ENCODE peak calls at places on chromosomes 4 and X, in seven cellular contexts. S, E, B, Q, X, T and U are unnamed samples.

GRCh38 chr4:83074086-83074704 is 39.2 kb downstream of the COPS4 start:
- DNase-seq in S (no peak), E (no peak), B (peak), Q (no peak), X (no peak), T (no peak), U (peak)

GRCh38 chrX:23631136-23631535 is 36.2 kb upstream of the PRDX4 start:
- DNase-seq in S (no peak), E (no peak), B (no peak), Q (no peak), X (no peak), T (no peak), U (no peak)

GRCh38 chr4:165873298-165874071 is 448 bp downstream of the TLL1 start:
- DNase-seq in S (peak), E (peak), B (no peak), Q (peak), X (peak), T (no peak), U (no peak)

GRCh38 chrX:101206471-101206870 is 13.1 kb upstream of the DRP2 start:
- DNase-seq in S (no peak), E (no peak), B (no peak), Q (no peak), X (no peak), T (no peak), U (no peak)

GRCh38 chr4:48405924-48406323 is 64.6 kb downstream of the SLAIN2 start:
- DNase-seq in S (no peak), E (no peak), B (no peak), Q (no peak), X (no peak), T (no peak), U (no peak)

GRCh38 chr4:54440394-54441223 is 211.5 kb downstream of the PDGFRA start:
- DNase-seq in S (no peak), E (no peak), B (no peak), Q (no peak), X (no peak), T (no peak), U (no peak)

GRCh38 chr4:119984998-119985397 is 81.7 kb downstream of the MAD2L1 start:
- DNase-seq in S (no peak), E (no peak), B (no peak), Q (no peak), X (no peak), T (no peak), U (no peak)

GRCh38 chrX:156000361-156000926 is 2.9 kb downstream of the IL9R start:
- DNase-seq in S (no peak), E (peak), B (no peak), Q (no peak), X (no peak), T (no peak), U (no peak)

GRCh38 chr4:47615385-47615784 is 130.3 kb downstream of the ATP10D start:
- DNase-seq in S (no peak), E (no peak), B (no peak), Q (no peak), X (no peak), T (no peak), U (no peak)

GRCh38 chrX:45667666-45668065 is 467.0 kb upstream of the DIPK2B start:
- DNase-seq in S (no peak), E (no peak), B (no peak), Q (no peak), X (no peak), T (no peak), U (no peak)

GRCh38 chr4:14178421-14178820 is 550.9 kb upstream of the BOD1L1 start:
- DNase-seq in S (no peak), E (no peak), B (no peak), Q (no peak), X (no peak), T (no peak), U (no peak)

GRCh38 chr4:83386931-83387897 is 52.6 kb upstream of the HPSE start:
- DNase-seq in S (no peak), E (no peak), B (no peak), Q (no peak), X (no peak), T (no peak), U (no peak)

GRCh38 chrX:2426289-2426882 is 74.4 kb downstream of the DHRSX start:
- DNase-seq in S (no peak), E (no peak), B (no peak), Q (no peak), X (no peak), T (no peak), U (no peak)

GRCh38 chr4:165563851-165564250 is 185.0 kb downstream of the CPE start:
- DNase-seq in S (no peak), E (no peak), B (no peak), Q (no peak), X (no peak), T (no peak), U (no peak)

GRCh38 chrX:68698955-68699354 is 51.5 kb downstream of the STARD8 start:
- DNase-seq in S (no peak), E (no peak), B (no peak), Q (no peak), X (peak), T (no peak), U (no peak)

GRCh38 chrX:31092476-31092875 is 20.6 kb upstream of the FTHL17 start:
- DNase-seq in S (no peak), E (no peak), B (no peak), Q (no peak), X (no peak), T (no peak), U (no peak)

GRCh38 chr4:25350561-25350960 is 26.5 kb upstream of the ANAPC4 start:
- DNase-seq in S (no peak), E (no peak), B (no peak), Q (no peak), X (no peak), T (no peak), U (no peak)

GRCh38 chr4:163415668-163416067 is 57.9 kb downstream of the TKTL2 start:
- DNase-seq in S (no peak), E (no peak), B (no peak), Q (no peak), X (no peak), T (no peak), U (no peak)

GRCh38 chr4:117326091-117326490 is 240.7 kb upstream of the TRAM1L1 start:
- DNase-seq in S (no peak), E (no peak), B (no peak), Q (no peak), X (no peak), T (no peak), U (no peak)

GRCh38 chr4:3599951-3600350 is 67.7 kb upstream of the LRPAP1 start:
- DNase-seq in S (no peak), E (no peak), B (no peak), Q (peak), X (no peak), T (no peak), U (no peak)

GRCh38 chr4:176286728-176287127 is 17.7 kb upstream of the ASB5 start:
- DNase-seq in S (no peak), E (no peak), B (no peak), Q (no peak), X (no peak), T (no peak), U (no peak)

GRCh38 chr4:149102765-149103164 is 660.6 kb upstream of the NR3C2 start:
- DNase-seq in S (no peak), E (no peak), B (no peak), Q (no peak), X (no peak), T (no peak), U (no peak)

GRCh38 chrX:103151799-103152198 is 58.9 kb upstream of the NXF3 start:
- DNase-seq in S (no peak), E (no peak), B (no peak), Q (no peak), X (no peak), T (no peak), U (no peak)

GRCh38 chrX:135556055-135556454 is 35.6 kb downstream of the INTS6L start:
- DNase-seq in S (no peak), E (no peak), B (no peak), Q (no peak), X (no peak), T (no peak), U (no peak)

GRCh38 chr4:3862640-3863420 is 96.6 kb downstream of the ADRA2C start:
- DNase-seq in S (no peak), E (no peak), B (no peak), Q (peak), X (no peak), T (no peak), U (no peak)

GRCh38 chr4:15695240-15695699 is 7.6 kb upstream of the BST1 start:
- DNase-seq in S (no peak), E (no peak), B (no peak), Q (no peak), X (no peak), T (no peak), U (no peak)

GRCh38 chrX:65035451-65035779 is 59.2 kb upstream of the ZC4H2 start:
- DNase-seq in S (peak), E (no peak), B (peak), Q (no peak), X (peak), T (no peak), U (no peak)

GRCh38 chr4:24655326-24655725 is 71.0 kb upstream of the DHX15 start:
- DNase-seq in S (no peak), E (no peak), B (no peak), Q (no peak), X (no peak), T (no peak), U (no peak)

GRCh38 chrX:24702362-24703184 is 8.9 kb downstream of the POLA1 start:
- DNase-seq in S (no peak), E (no peak), B (no peak), Q (no peak), X (no peak), T (no peak), U (no peak)

GRCh38 chr4:163866728-163867313 is 372.3 kb downstream of the TMA16 start:
- DNase-seq in S (no peak), E (no peak), B (no peak), Q (no peak), X (no peak), T (no peak), U (no peak)

GRCh38 chr4:110904435-110905050 is 281.7 kb upstream of the PITX2 start:
- DNase-seq in S (no peak), E (no peak), B (no peak), Q (no peak), X (no peak), T (no peak), U (no peak)

GRCh38 chr4:82745173-82745842 is 53.3 kb downstream of the SCD5 start:
- DNase-seq in S (no peak), E (peak), B (no peak), Q (no peak), X (no peak), T (no peak), U (no peak)

DNA sequence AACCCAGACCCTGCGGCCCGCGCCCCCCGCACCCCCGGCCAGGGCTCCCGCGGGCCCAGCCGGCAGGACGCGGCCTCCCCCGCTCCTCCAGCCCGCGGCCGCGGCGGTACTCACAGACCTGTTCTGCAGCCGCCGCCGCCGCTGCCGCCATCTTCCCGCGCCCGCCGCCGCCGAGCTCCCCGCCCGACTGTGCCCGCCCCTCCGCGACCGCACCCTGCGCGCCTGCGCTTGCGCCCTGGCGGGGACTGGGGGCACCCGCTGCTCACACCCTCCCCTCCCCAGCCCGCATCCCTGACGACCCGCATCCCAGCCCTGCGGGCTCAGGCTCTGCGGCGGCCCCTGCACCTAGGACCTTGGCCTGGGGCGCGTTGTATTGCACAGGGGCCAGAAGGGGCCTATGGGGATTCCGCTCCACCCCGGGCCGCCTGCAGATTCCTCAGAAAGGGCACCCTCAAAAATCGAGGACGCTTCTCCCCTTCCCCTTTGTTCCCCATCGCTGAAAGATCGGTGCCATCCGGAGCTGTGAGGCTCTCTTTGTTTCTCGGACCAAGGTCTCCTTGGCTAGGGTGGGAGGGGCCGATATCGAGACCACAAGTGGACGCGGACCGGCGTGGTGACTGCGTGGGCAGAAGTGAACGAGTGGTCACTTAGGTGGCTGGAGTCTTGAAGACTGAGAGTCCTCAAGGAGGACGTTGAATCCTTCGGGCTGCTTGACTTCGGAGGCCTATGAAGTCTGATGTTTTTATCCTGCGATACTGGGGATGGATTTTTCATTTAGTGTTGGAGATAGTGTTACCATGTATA is at the start of gene SGCB:
- DNase-seq in S (peak), E (peak), B (peak), Q (peak), X (peak), T (peak), U (peak)
- TF ChIP-seq POLR2A in S (no peak), E (no peak), B (no peak), Q (no peak), X (no peak), T (no peak), U (no peak)

GRCh38 chrX:71067727-71068051 is 445 bp downstream of the SNX12 start:
- DNase-seq in S (no peak), E (no peak), B (no peak), Q (no peak), X (no peak), T (no peak), U (no peak)
- TF ChIP-seq POLR2A in S (no peak), E (no peak), B (no peak), Q (no peak), X (no peak), T (no peak), U (no peak)

DNA sequence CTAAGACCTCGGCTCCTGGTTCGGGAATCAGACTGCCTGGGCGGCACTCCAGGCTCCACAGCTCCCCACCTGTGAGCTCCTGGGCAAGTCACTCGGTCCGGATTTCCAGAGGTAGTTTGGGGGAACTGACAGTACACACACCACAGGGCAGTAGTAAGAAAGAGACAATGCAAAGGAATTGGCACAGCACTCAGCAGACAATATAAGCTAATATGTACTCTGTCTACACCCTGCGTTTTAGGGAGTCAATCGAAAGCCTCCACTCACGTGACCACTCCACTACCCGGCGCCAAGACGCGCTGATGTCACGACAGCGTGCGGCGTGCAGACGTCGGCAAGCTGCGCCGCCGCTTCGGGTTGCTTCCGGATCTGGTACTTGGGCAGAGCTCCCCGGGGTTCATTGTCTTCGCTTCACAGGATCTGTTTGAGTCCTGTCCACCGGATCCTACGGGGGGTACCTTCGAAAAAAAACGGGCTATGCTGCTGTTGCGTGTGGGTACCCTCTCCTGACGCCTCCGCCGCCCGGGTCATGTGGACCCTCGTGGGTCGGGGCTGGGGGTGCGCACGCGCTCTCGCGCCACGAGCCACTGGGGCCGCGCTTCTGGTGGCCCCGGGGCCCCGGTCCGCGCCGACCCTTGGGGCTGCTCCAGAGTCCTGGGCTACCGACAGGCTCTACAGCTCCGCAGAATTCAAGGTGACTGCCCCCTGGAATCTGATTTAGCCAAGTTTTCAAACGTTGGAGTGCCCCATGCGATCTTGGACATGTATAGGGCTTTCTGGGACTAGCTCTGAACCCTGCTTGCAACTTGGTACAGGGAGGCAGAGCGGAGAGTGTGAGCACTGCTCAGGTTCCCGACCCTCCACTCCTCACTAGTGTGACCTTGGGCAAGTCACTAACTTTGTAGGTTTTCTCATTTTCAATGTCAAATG is at the start of gene GUF1:
- DNase-seq in S (peak), E (peak), B (peak), Q (peak), X (peak), T (peak), U (peak)
- TF ChIP-seq POLR2A in S (peak), E (no peak), B (peak), Q (no peak), X (peak), T (no peak), U (peak)

GRCh38 chr4:6686104-6686787 is 7.4 kb upstream of the S100P start:
- DNase-seq in S (no peak), E (no peak), B (no peak), Q (no peak), X (no peak), T (no peak), U (no peak)

GRCh38 chr4:6692379-6692778 is 1.3 kb upstream of the S100P start:
- DNase-seq in S (no peak), E (no peak), B (no peak), Q (no peak), X (no peak), T (no peak), U (no peak)

GRCh38 chr4:6687947-6688878 is 5.5 kb upstream of the S100P start:
- DNase-seq in S (no peak), E (no peak), B (no peak), Q (no peak), X (no peak), T (no peak), U (peak)

GRCh38 chr4:6689506-6689960 is 4.1 kb upstream of the S100P start:
- DNase-seq in S (no peak), E (no peak), B (peak), Q (no peak), X (peak), T (no peak), U (no peak)

GRCh38 chr4:6688879-6689505 is 4.7 kb upstream of the S100P start:
- DNase-seq in S (peak), E (peak), B (peak), Q (peak), X (peak), T (no peak), U (peak)
- TF ChIP-seq POLR2A in S (no peak), E (no peak), B (no peak), Q (no peak), X (no peak), T (no peak), U (no peak)